ENCODE peak calls at places on chromosomes 5 and 9, in eight cellular contexts. One of them, this sample, is unnamed.

GRCh38 chr5:134466241-134467069 is 54.8 kb upstream of the CDKN2AIPNL start:
- DNase-seq in cardiac muscle cell: peak
- DNase-seq in nephron progenitor cell: peak
- DNase-seq in fibroblast of mammary gland: peak
- DNase-seq in astrocyte of the spinal cord: peak
- DNase-seq in neural progenitor cell: peak
- DNase-seq in CD8-positive, alpha-beta T cell: peak
- DNase-seq in GM13977: peak
- DNase-seq in this sample: peak

GRCh38 chr9:98558575-98558974 is 150.2 kb downstream of the GABBR2 start:
- DNase-seq in GM13977: no peak
- DNase-seq in neural progenitor cell: no peak
- DNase-seq in cardiac muscle cell: no peak
- DNase-seq in CD8-positive, alpha-beta T cell: no peak
- DNase-seq in fibroblast of mammary gland: peak
- DNase-seq in astrocyte of the spinal cord: no peak
- DNase-seq in nephron progenitor cell: no peak
- DNase-seq in this sample: no peak

GRCh38 chr9:129323376-129323998 is 145.4 kb upstream of the IER5L start:
- DNase-seq in GM13977: no peak
- DNase-seq in neural progenitor cell: no peak
- DNase-seq in cardiac muscle cell: no peak
- DNase-seq in astrocyte of the spinal cord: no peak
- DNase-seq in nephron progenitor cell: no peak
- DNase-seq in CD8-positive, alpha-beta T cell: no peak
- DNase-seq in fibroblast of mammary gland: no peak
- DNase-seq in this sample: no peak

GRCh38 chr9:135661801-135662560 is 1.1 kb upstream of the LCN9 start:
- DNase-seq in nephron progenitor cell: peak
- DNase-seq in GM13977: no peak
- DNase-seq in fibroblast of mammary gland: no peak
- DNase-seq in neural progenitor cell: no peak
- DNase-seq in astrocyte of the spinal cord: no peak
- DNase-seq in cardiac muscle cell: peak
- DNase-seq in CD8-positive, alpha-beta T cell: no peak
- DNase-seq in this sample: no peak

GRCh38 chr9:21801683-21802417 is 586 bp upstream of the MTAP start:
- DNase-seq in neural progenitor cell: peak
- DNase-seq in GM13977: peak
- DNase-seq in astrocyte of the spinal cord: peak
- DNase-seq in CD8-positive, alpha-beta T cell: no peak
- DNase-seq in cardiac muscle cell: peak
- DNase-seq in nephron progenitor cell: peak
- DNase-seq in fibroblast of mammary gland: peak
- DNase-seq in this sample: no peak

GRCh38 chr5:113242481-113243348 is 192.1 kb downstream of the TSSK1B start:
- DNase-seq in GM13977: no peak
- DNase-seq in astrocyte of the spinal cord: no peak
- DNase-seq in neural progenitor cell: no peak
- DNase-seq in cardiac muscle cell: no peak
- DNase-seq in nephron progenitor cell: no peak
- DNase-seq in CD8-positive, alpha-beta T cell: no peak
- DNase-seq in fibroblast of mammary gland: peak
- DNase-seq in this sample: no peak

GRCh38 chr9:93471135-93471534 is 17.8 kb upstream of the FAM120AOS start:
- DNase-seq in fibroblast of mammary gland: no peak
- DNase-seq in neural progenitor cell: no peak
- DNase-seq in cardiac muscle cell: no peak
- DNase-seq in GM13977: no peak
- DNase-seq in CD8-positive, alpha-beta T cell: no peak
- DNase-seq in nephron progenitor cell: no peak
- DNase-seq in astrocyte of the spinal cord: no peak
- DNase-seq in this sample: no peak

GRCh38 chr5:64594601-64595518 is 89.0 kb downstream of the RGS7BP start:
- DNase-seq in CD8-positive, alpha-beta T cell: no peak
- DNase-seq in astrocyte of the spinal cord: no peak
- DNase-seq in cardiac muscle cell: peak
- DNase-seq in fibroblast of mammary gland: no peak
- DNase-seq in GM13977: no peak
- DNase-seq in nephron progenitor cell: peak
- DNase-seq in neural progenitor cell: peak
- DNase-seq in this sample: no peak

GRCh38 chr9:36154213-36154952 is 14.8 kb upstream of the CCIN start:
- DNase-seq in nephron progenitor cell: peak
- DNase-seq in cardiac muscle cell: peak
- DNase-seq in CD8-positive, alpha-beta T cell: no peak
- DNase-seq in fibroblast of mammary gland: peak
- DNase-seq in astrocyte of the spinal cord: peak
- DNase-seq in neural progenitor cell: no peak
- DNase-seq in GM13977: no peak
- DNase-seq in this sample: no peak

GRCh38 chr5:172336666-172337310 is 53.2 kb upstream of the UBTD2 start:
- DNase-seq in nephron progenitor cell: no peak
- DNase-seq in GM13977: no peak
- DNase-seq in CD8-positive, alpha-beta T cell: no peak
- DNase-seq in neural progenitor cell: no peak
- DNase-seq in fibroblast of mammary gland: no peak
- DNase-seq in astrocyte of the spinal cord: no peak
- DNase-seq in cardiac muscle cell: no peak
- DNase-seq in this sample: no peak

GRCh38 chr5:15643731-15644130 is 143.8 kb downstream of the FBXL7 start:
- DNase-seq in nephron progenitor cell: no peak
- DNase-seq in astrocyte of the spinal cord: no peak
- DNase-seq in fibroblast of mammary gland: no peak
- DNase-seq in CD8-positive, alpha-beta T cell: no peak
- DNase-seq in GM13977: no peak
- DNase-seq in neural progenitor cell: no peak
- DNase-seq in cardiac muscle cell: no peak
- DNase-seq in this sample: no peak

GRCh38 chr5:16784088-16784487 is 152.0 kb downstream of the MYO10 start:
- DNase-seq in cardiac muscle cell: no peak
- DNase-seq in astrocyte of the spinal cord: peak
- DNase-seq in GM13977: no peak
- DNase-seq in nephron progenitor cell: no peak
- DNase-seq in neural progenitor cell: no peak
- DNase-seq in CD8-positive, alpha-beta T cell: no peak
- DNase-seq in fibroblast of mammary gland: peak
- DNase-seq in this sample: no peak

GRCh38 chr5:180799194-180799593 is 3.4 kb downstream of the MGAT1 start:
- DNase-seq in fibroblast of mammary gland: no peak
- DNase-seq in cardiac muscle cell: peak
- DNase-seq in nephron progenitor cell: peak
- DNase-seq in neural progenitor cell: peak
- DNase-seq in astrocyte of the spinal cord: no peak
- DNase-seq in GM13977: no peak
- DNase-seq in CD8-positive, alpha-beta T cell: no peak
- DNase-seq in this sample: no peak
- TF ChIP-seq CTCF in fibroblast of mammary gland: no peak
- TF ChIP-seq CTCF in cardiac muscle cell: no peak
- TF ChIP-seq CTCF in nephron progenitor cell: peak
- TF ChIP-seq CTCF in neural progenitor cell: peak
- TF ChIP-seq CTCF in astrocyte of the spinal cord: peak
- TF ChIP-seq CTCF in GM13977: no peak
- TF ChIP-seq CTCF in CD8-positive, alpha-beta T cell: no peak
- TF ChIP-seq CTCF in this sample: no peak

GRCh38 chr5:142715291-142715690 is 29.4 kb upstream of the FGF1 start:
- DNase-seq in GM13977: no peak
- DNase-seq in fibroblast of mammary gland: no peak
- DNase-seq in neural progenitor cell: no peak
- DNase-seq in astrocyte of the spinal cord: no peak
- DNase-seq in cardiac muscle cell: no peak
- DNase-seq in nephron progenitor cell: no peak
- DNase-seq in CD8-positive, alpha-beta T cell: no peak
- DNase-seq in this sample: no peak
- TF ChIP-seq CTCF in GM13977: no peak
- TF ChIP-seq CTCF in fibroblast of mammary gland: no peak
- TF ChIP-seq CTCF in neural progenitor cell: no peak
- TF ChIP-seq CTCF in astrocyte of the spinal cord: no peak
- TF ChIP-seq CTCF in cardiac muscle cell: no peak
- TF ChIP-seq CTCF in nephron progenitor cell: no peak
- TF ChIP-seq CTCF in CD8-positive, alpha-beta T cell: no peak
- TF ChIP-seq CTCF in this sample: no peak

DNA sequence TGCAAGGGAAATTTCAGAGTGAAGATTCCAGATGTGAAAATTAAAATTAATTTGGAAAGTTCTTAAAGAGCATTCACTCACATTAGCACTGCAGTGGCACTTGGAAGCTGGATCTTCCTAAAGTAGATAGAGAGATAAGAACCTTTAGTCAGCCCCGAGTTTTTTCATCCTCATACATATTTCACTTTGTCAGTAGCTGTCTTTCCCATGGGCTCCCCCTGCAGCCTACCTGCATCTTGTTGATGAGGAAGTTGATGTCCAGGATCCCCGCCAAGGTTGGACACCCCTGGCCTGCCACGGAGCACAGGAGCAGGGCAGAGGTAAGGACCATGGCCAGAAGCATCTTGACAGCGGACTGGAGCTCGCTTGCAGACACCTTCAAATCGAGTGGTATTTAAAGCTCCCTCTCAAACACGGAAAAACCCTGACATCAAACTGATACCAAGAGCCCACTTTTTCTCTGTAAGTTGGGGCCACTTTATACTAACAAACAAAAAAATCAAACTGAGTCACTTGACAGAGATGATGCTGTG is at the start of gene IL9:
- DNase-seq in GM13977: no peak
- DNase-seq in fibroblast of mammary gland: no peak
- DNase-seq in neural progenitor cell: no peak
- DNase-seq in CD8-positive, alpha-beta T cell: no peak
- DNase-seq in astrocyte of the spinal cord: no peak
- DNase-seq in nephron progenitor cell: no peak
- DNase-seq in cardiac muscle cell: peak
- DNase-seq in this sample: no peak
- TF ChIP-seq CTCF in GM13977: no peak
- TF ChIP-seq CTCF in fibroblast of mammary gland: no peak
- TF ChIP-seq CTCF in neural progenitor cell: no peak
- TF ChIP-seq CTCF in CD8-positive, alpha-beta T cell: no peak
- TF ChIP-seq CTCF in astrocyte of the spinal cord: no peak
- TF ChIP-seq CTCF in nephron progenitor cell: no peak
- TF ChIP-seq CTCF in cardiac muscle cell: no peak
- TF ChIP-seq CTCF in this sample: no peak

GRCh38 chr5:68053202-68053601 is 162.4 kb upstream of the PIK3R1 start:
- DNase-seq in CD8-positive, alpha-beta T cell: no peak
- DNase-seq in GM13977: no peak
- DNase-seq in fibroblast of mammary gland: peak
- DNase-seq in astrocyte of the spinal cord: peak
- DNase-seq in nephron progenitor cell: no peak
- DNase-seq in cardiac muscle cell: no peak
- DNase-seq in neural progenitor cell: no peak
- DNase-seq in this sample: no peak

GRCh38 chr5:68057186-68057585 is 158.4 kb upstream of the PIK3R1 start:
- DNase-seq in GM13977: no peak
- DNase-seq in CD8-positive, alpha-beta T cell: no peak
- DNase-seq in fibroblast of mammary gland: no peak
- DNase-seq in astrocyte of the spinal cord: no peak
- DNase-seq in neural progenitor cell: no peak
- DNase-seq in cardiac muscle cell: peak
- DNase-seq in nephron progenitor cell: no peak
- DNase-seq in this sample: no peak

GRCh38 chr5:68054625-68055024 is 160.9 kb upstream of the PIK3R1 start:
- DNase-seq in nephron progenitor cell: no peak
- DNase-seq in CD8-positive, alpha-beta T cell: no peak
- DNase-seq in astrocyte of the spinal cord: no peak
- DNase-seq in neural progenitor cell: peak
- DNase-seq in cardiac muscle cell: no peak
- DNase-seq in fibroblast of mammary gland: no peak
- DNase-seq in GM13977: no peak
- DNase-seq in this sample: no peak

GRCh38 chr5:68060382-68060781 is 155.2 kb upstream of the PIK3R1 start:
- DNase-seq in cardiac muscle cell: no peak
- DNase-seq in astrocyte of the spinal cord: no peak
- DNase-seq in GM13977: no peak
- DNase-seq in nephron progenitor cell: no peak
- DNase-seq in CD8-positive, alpha-beta T cell: no peak
- DNase-seq in fibroblast of mammary gland: no peak
- DNase-seq in neural progenitor cell: no peak
- DNase-seq in this sample: no peak

GRCh38 chr5:68055686-68056085 is 159.9 kb upstream of the PIK3R1 start:
- DNase-seq in GM13977: no peak
- DNase-seq in cardiac muscle cell: no peak
- DNase-seq in nephron progenitor cell: no peak
- DNase-seq in neural progenitor cell: no peak
- DNase-seq in fibroblast of mammary gland: no peak
- DNase-seq in CD8-positive, alpha-beta T cell: no peak
- DNase-seq in astrocyte of the spinal cord: no peak
- DNase-seq in this sample: no peak
- TF ChIP-seq CTCF in GM13977: no peak
- TF ChIP-seq CTCF in cardiac muscle cell: no peak
- TF ChIP-seq CTCF in nephron progenitor cell: no peak
- TF ChIP-seq CTCF in neural progenitor cell: peak
- TF ChIP-seq CTCF in fibroblast of mammary gland: no peak
- TF ChIP-seq CTCF in CD8-positive, alpha-beta T cell: no peak
- TF ChIP-seq CTCF in astrocyte of the spinal cord: no peak
- TF ChIP-seq CTCF in this sample: no peak

GRCh38 chr5:79201206-79201605 is 34.7 kb upstream of the JMY start:
- DNase-seq in fibroblast of mammary gland: no peak
- DNase-seq in astrocyte of the spinal cord: no peak
- DNase-seq in nephron progenitor cell: no peak
- DNase-seq in neural progenitor cell: peak
- DNase-seq in GM13977: no peak
- DNase-seq in CD8-positive, alpha-beta T cell: no peak
- DNase-seq in cardiac muscle cell: no peak
- DNase-seq in this sample: no peak

GRCh38 chr5:79205965-79206364 is 30.0 kb upstream of the JMY start:
- DNase-seq in cardiac muscle cell: peak
- DNase-seq in CD8-positive, alpha-beta T cell: no peak
- DNase-seq in GM13977: no peak
- DNase-seq in astrocyte of the spinal cord: no peak
- DNase-seq in neural progenitor cell: no peak
- DNase-seq in nephron progenitor cell: no peak
- DNase-seq in fibroblast of mammary gland: no peak
- DNase-seq in this sample: no peak

GRCh38 chr5:79202076-79202475 is 33.9 kb upstream of the JMY start:
- DNase-seq in GM13977: no peak
- DNase-seq in fibroblast of mammary gland: peak
- DNase-seq in nephron progenitor cell: no peak
- DNase-seq in astrocyte of the spinal cord: no peak
- DNase-seq in cardiac muscle cell: no peak
- DNase-seq in neural progenitor cell: no peak
- DNase-seq in CD8-positive, alpha-beta T cell: no peak
- DNase-seq in this sample: no peak

GRCh38 chr5:79206541-79206940 is 29.4 kb upstream of the JMY start:
- DNase-seq in neural progenitor cell: no peak
- DNase-seq in astrocyte of the spinal cord: no peak
- DNase-seq in nephron progenitor cell: no peak
- DNase-seq in GM13977: no peak
- DNase-seq in cardiac muscle cell: no peak
- DNase-seq in CD8-positive, alpha-beta T cell: no peak
- DNase-seq in fibroblast of mammary gland: no peak
- DNase-seq in this sample: no peak

GRCh38 chr5:79200573-79201183 is 35.3 kb upstream of the JMY start:
- DNase-seq in astrocyte of the spinal cord: no peak
- DNase-seq in nephron progenitor cell: no peak
- DNase-seq in GM13977: peak
- DNase-seq in neural progenitor cell: peak
- DNase-seq in fibroblast of mammary gland: peak
- DNase-seq in cardiac muscle cell: peak
- DNase-seq in CD8-positive, alpha-beta T cell: no peak
- DNase-seq in this sample: no peak
- TF ChIP-seq CTCF in astrocyte of the spinal cord: peak
- TF ChIP-seq CTCF in nephron progenitor cell: peak
- TF ChIP-seq CTCF in GM13977: peak
- TF ChIP-seq CTCF in neural progenitor cell: peak
- TF ChIP-seq CTCF in fibroblast of mammary gland: peak
- TF ChIP-seq CTCF in cardiac muscle cell: peak
- TF ChIP-seq CTCF in CD8-positive, alpha-beta T cell: peak
- TF ChIP-seq CTCF in this sample: no peak

GRCh38 chr5:103031607-103032006 is 88.3 kb downstream of the GIN1 start:
- DNase-seq in CD8-positive, alpha-beta T cell: no peak
- DNase-seq in fibroblast of mammary gland: no peak
- DNase-seq in astrocyte of the spinal cord: peak
- DNase-seq in cardiac muscle cell: no peak
- DNase-seq in GM13977: no peak
- DNase-seq in neural progenitor cell: no peak
- DNase-seq in nephron progenitor cell: no peak
- DNase-seq in this sample: no peak
- TF ChIP-seq CTCF in CD8-positive, alpha-beta T cell: no peak
- TF ChIP-seq CTCF in fibroblast of mammary gland: peak
- TF ChIP-seq CTCF in astrocyte of the spinal cord: peak
- TF ChIP-seq CTCF in cardiac muscle cell: peak
- TF ChIP-seq CTCF in GM13977: no peak
- TF ChIP-seq CTCF in neural progenitor cell: peak
- TF ChIP-seq CTCF in nephron progenitor cell: peak
- TF ChIP-seq CTCF in this sample: no peak